ENCODE peak calls at places on chromosomes 16 and 17, in nine cellular contexts. F, E, O, B, U, G, V, J and Q are unnamed samples.

GRCh38 chr16:28010671-28011070 is 52.8 kb downstream of the GSG1L start:
- DNase-seq in G (peak), O (no peak), J (no peak), E (no peak), B (no peak), F (no peak), U (no peak), V (no peak), Q (no peak)

GRCh38 chr17:80586464-80587228 is 42.0 kb downstream of the RPTOR start:
- DNase-seq in V (no peak), U (no peak), B (no peak), E (peak), J (no peak), G (peak), O (peak), F (no peak), Q (no peak)

GRCh38 chr17:81941484-81942166 is 4.5 kb upstream of the PYCR1 start:
- DNase-seq in E (no peak), G (no peak), F (no peak), O (no peak), J (no peak), B (no peak), V (no peak), U (no peak), Q (no peak)

GRCh38 chr17:64174686-64175456 is 44.9 kb upstream of the ERN1 start:
- DNase-seq in U (no peak), F (no peak), O (no peak), E (no peak), B (no peak), V (no peak), G (peak), J (no peak), Q (no peak)

GRCh38 chr17:64020068-64020766 is at the start of gene ICAM2:
- DNase-seq in J (peak), U (peak), V (no peak), E (peak), G (peak), O (peak), B (peak), F (no peak), Q (peak)

GRCh38 chr17:79053251-79053925 is 21.2 kb upstream of the ENGASE start:
- DNase-seq in G (no peak), J (no peak), O (no peak), F (no peak), V (no peak), U (no peak), E (no peak), B (no peak), Q (peak)

GRCh38 chr17:83116311-83116771 is 36.9 kb downstream of the METRNL start:
- DNase-seq in J (no peak), U (no peak), O (no peak), B (no peak), G (no peak), E (no peak), V (no peak), F (no peak), Q (no peak)

GRCh38 chr16:2848933-2849332 is 9.0 kb downstream of the PRSS22 start:
- DNase-seq in J (no peak), E (no peak), V (no peak), O (no peak), G (no peak), F (no peak), U (no peak), B (no peak), Q (no peak)

GRCh38 chr17:27892542-27892865 is 661 bp downstream of the LYRM9 start:
- DNase-seq in J (no peak), O (no peak), E (no peak), B (no peak), V (no peak), G (no peak), F (no peak), U (no peak), Q (no peak)

GRCh38 chr17:80071116-80071980 is 30.0 kb upstream of the GAA start:
- DNase-seq in U (peak), G (no peak), E (peak), B (no peak), V (no peak), O (no peak), F (no peak), J (peak), Q (peak)

GRCh38 chr17:44110011-44110686 is 13.3 kb downstream of the HDAC5 start:
- DNase-seq in O (no peak), G (no peak), J (no peak), B (no peak), F (no peak), U (no peak), V (no peak), E (no peak), Q (no peak)

GRCh38 chr16:27778171-27778925 is 228.4 kb downstream of the KATNIP start:
- DNase-seq in G (no peak), J (no peak), E (no peak), F (no peak), O (no peak), B (no peak), V (no peak), U (no peak), Q (no peak)

GRCh38 chr17:50480854-50481490 is 2.3 kb downstream of the RSAD1 start:
- DNase-seq in G (peak), B (no peak), F (no peak), V (no peak), E (no peak), O (no peak), J (no peak), U (no peak), Q (no peak)

GRCh38 chr16:87790278-87791023 is 24.7 kb upstream of the KLHDC4 start:
- DNase-seq in E (no peak), O (no peak), U (peak), F (no peak), J (no peak), B (no peak), V (peak), G (no peak), Q (no peak)

GRCh38 chr16:55377840-55378239 is 53.8 kb downstream of the IRX6 start:
- DNase-seq in U (no peak), J (no peak), G (no peak), V (no peak), E (no peak), B (no peak), O (no peak), F (no peak), Q (no peak)

GRCh38 chr16:67286441-67287235 is 7.3 kb downstream of the PLEKHG4 start:
- DNase-seq in O (no peak), E (no peak), V (no peak), B (no peak), U (no peak), J (no peak), G (no peak), F (no peak), Q (no peak)

GRCh38 chr16:85051067-85051709 is 23.6 kb downstream of the KIAA0513 start:
- DNase-seq in F (no peak), J (no peak), O (no peak), G (no peak), B (no peak), U (no peak), V (no peak), E (no peak), Q (no peak)

GRCh38 chr16:16025214-16025968 is 76.0 kb downstream of the ABCC1 start:
- DNase-seq in J (no peak), O (no peak), B (peak), F (peak), G (no peak), E (no peak), V (peak), U (no peak), Q (peak)

GRCh38 chr16:56732832-56733231 is 2.9 kb downstream of the NUP93 start:
- DNase-seq in O (no peak), J (no peak), F (no peak), G (no peak), E (no peak), U (no peak), B (no peak), V (no peak), Q (no peak)

GRCh38 chr16:72976047-72976746 is 71.7 kb downstream of the ZFHX3 start:
- DNase-seq in V (no peak), G (no peak), B (no peak), E (no peak), F (no peak), U (no peak), J (no peak), O (no peak), Q (no peak)
- TF ChIP-seq POLR2A in V (no peak), G (no peak), B (no peak), E (no peak), F (no peak), U (no peak), J (no peak), O (no peak), Q (no peak)

GRCh38 chr17:2393184-2393953 is 7.5 kb downstream of the MNT start:
- DNase-seq in G (peak), F (peak), B (peak), U (peak), J (peak), E (peak), O (peak), V (peak), Q (peak)
- TF ChIP-seq POLR2A in G (no peak), F (no peak), B (peak), U (no peak), J (peak), E (peak), O (no peak), V (peak), Q (no peak)

GRCh38 chr17:16286947-16287562 is 66.2 kb downstream of the CENPV start:
- DNase-seq in J (peak), B (peak), G (peak), O (peak), E (no peak), U (no peak), V (peak), F (no peak), Q (peak)

GRCh38 chr17:16283705-16284104 is 66.7 kb downstream of the PIGL start:
- DNase-seq in O (no peak), F (no peak), G (no peak), J (no peak), U (no peak), V (peak), B (no peak), E (no peak), Q (no peak)

GRCh38 chr17:16287563-16288027 is 65.7 kb downstream of the CENPV start:
- DNase-seq in F (no peak), V (peak), B (peak), G (peak), E (no peak), J (peak), U (peak), O (no peak), Q (peak)

GRCh38 chr17:16285646-16286008 is 67.6 kb downstream of the CENPV start:
- DNase-seq in G (no peak), V (no peak), E (no peak), U (no peak), J (no peak), B (no peak), O (no peak), F (no peak), Q (no peak)

DNA sequence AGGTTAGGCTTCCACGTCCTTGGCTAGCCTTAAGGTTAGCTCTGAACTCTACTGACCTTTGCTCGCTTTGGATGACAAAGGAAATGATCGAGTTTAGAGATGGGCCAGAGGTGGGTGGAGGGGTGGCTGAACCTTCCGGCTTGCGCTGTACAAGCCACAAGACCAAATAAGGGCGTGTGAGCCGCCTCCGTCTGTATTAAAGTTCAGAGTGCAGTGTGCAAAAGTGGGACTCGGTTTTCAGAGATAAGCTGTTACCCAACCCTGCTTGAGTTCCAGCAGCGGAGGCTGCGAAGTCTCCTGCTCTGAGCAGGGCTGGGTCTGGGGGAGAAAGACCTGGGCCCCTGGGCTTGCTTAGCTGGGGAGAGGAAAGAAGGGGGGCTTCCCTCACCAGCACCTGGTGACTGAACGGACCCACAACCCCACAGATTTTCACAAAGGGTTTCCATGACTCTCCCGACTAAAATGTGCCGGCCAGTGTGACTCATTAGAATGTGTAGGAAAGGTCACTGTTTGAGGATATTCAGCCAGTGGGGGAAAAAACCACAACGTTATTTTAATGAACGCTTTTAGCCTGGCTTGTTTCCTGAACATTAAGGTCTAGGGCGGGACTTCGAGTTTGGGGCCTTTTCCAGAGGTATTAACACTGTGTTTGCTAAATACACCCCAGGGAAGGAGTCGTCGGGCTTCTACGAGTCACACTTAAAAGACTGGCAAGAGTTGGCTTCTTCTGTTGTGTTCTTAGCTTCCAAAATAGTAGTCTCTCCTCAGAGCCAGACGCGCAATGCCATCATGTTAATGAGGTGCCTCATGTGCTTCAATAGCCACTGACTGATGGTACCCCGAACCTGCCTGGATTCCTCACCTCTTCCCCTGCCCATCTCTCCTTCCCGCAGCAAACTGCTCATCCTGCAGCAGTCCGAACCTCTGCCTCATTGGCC is 67.0 kb downstream of the CENPV start:
- DNase-seq in J (peak), B (peak), U (peak), G (peak), F (peak), V (peak), O (peak), E (peak), Q (peak)
- TF ChIP-seq POLR2A in J (peak), B (peak), U (no peak), G (peak), F (peak), V (peak), O (no peak), E (peak), Q (peak)

DNA sequence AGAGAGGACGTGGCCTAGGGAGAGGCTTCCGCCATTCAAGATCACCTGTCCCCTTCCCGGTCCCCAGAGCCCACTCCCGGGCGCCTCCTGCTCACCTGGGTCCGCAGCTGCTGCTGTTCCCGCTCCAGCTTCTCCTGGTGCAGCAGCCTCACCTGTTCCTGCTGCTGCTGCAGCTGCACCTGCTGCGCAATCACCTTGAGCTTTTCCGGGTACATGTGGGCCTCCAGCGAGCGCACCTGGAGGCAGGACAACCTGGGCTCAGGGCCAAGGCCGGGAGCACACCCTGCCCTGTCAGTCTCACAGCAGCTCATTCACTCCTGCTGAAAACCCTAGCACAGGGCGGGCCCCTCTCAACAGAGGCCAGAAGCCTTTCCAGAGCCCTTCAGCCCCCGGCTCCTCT is 12.5 kb downstream of the TFAP4 start:
- DNase-seq in V (no peak), E (peak), U (peak), O (no peak), F (no peak), B (no peak), J (no peak), G (no peak), Q (no peak)
- TF ChIP-seq POLR2A in V (no peak), E (peak), U (no peak), O (no peak), F (no peak), B (no peak), J (no peak), G (no peak), Q (peak)

GRCh38 chr17:32443827-32444300 is 446 bp upstream of the PSMD11 start:
- DNase-seq in F (no peak), J (no peak), E (no peak), G (no peak), O (no peak), B (no peak), V (no peak), U (no peak), Q (no peak)

GRCh38 chr17:32445497-32445896 is 1.2 kb downstream of the PSMD11 start:
- DNase-seq in J (no peak), U (no peak), O (no peak), B (peak), E (no peak), V (no peak), G (peak), F (no peak), Q (no peak)

GRCh38 chr17:32445075-32445427 is 741 bp downstream of the PSMD11 start:
- DNase-seq in J (no peak), G (peak), E (no peak), F (no peak), V (peak), O (no peak), U (peak), B (peak), Q (peak)

GRCh38 chr17:32445976-32446375 is 1.7 kb downstream of the PSMD11 start:
- DNase-seq in O (no peak), V (peak), B (peak), J (no peak), E (no peak), U (no peak), F (no peak), G (peak), Q (no peak)

DNA sequence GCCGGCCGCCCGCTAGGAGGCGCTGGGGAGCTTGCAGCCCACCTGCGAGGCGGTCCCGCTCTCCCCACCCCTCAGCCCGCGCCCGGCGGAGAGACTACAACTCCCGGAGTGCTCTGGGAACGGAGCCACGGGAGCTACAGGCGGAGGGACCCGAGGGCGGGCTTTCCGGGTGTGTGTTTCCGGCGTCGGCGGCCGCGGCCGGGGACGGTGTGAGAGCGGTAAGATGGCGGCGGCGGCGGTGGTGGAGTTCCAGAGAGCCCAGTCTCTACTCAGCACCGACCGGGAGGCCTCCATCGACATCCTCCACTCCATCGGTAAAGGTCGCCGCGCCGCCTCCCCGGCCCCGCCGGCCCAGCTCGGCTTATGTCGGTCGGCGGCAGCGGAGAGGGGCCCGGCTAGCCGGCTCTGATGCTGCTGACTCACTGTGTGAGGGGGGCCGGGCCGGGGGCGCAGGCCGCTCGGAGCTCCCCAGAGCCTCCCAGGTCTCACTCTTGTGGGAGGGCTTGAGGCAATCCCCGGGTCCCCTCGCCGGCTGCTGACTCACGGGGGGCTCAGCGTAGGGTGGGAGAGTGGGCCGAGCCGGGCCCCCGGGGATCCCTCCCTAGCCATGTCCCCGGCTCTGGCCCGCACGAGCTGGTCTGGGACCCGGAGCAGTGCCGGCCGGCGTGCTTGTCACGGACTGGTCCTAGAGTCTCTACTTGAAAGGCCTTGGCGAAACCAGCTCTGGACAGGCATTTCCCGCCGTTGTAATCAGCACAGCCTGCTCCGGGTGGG is at the start of gene PSMD11:
- DNase-seq in J (peak), G (peak), O (peak), E (peak), V (peak), F (peak), B (peak), U (peak), Q (peak)
- TF ChIP-seq POLR2A in J (peak), G (peak), O (no peak), E (peak), V (peak), F (peak), B (peak), U (no peak), Q (peak)

GRCh38 chr16:5071681-5072333 is at the start of gene ALG1:
- DNase-seq in O (peak), V (peak), E (peak), B (peak), U (peak), J (peak), F (peak), G (peak), Q (peak)
- TF ChIP-seq POLR2A in O (no peak), V (peak), E (peak), B (peak), U (no peak), J (peak), F (peak), G (peak), Q (peak)

GRCh38 chr16:30418350-30419181 is 11.2 kb downstream of the ZNF771 start:
- DNase-seq in G (peak), U (no peak), J (no peak), B (no peak), O (peak), F (no peak), E (no peak), V (peak), Q (no peak)

GRCh38 chr16:30416047-30416603 is 8.7 kb downstream of the ZNF771 start:
- DNase-seq in J (no peak), G (no peak), F (no peak), U (no peak), B (no peak), V (no peak), O (no peak), E (no peak), Q (no peak)

GRCh38 chr16:30416624-30417298 is 9.4 kb downstream of the ZNF771 start:
- DNase-seq in V (no peak), G (no peak), B (no peak), F (no peak), J (no peak), E (no peak), O (no peak), U (no peak), Q (no peak)

GRCh38 chr16:30421010-30421409 is 8.8 kb downstream of the DCTPP1 start:
- DNase-seq in F (no peak), V (no peak), J (no peak), B (no peak), E (no peak), O (no peak), U (no peak), G (no peak), Q (no peak)

DNA sequence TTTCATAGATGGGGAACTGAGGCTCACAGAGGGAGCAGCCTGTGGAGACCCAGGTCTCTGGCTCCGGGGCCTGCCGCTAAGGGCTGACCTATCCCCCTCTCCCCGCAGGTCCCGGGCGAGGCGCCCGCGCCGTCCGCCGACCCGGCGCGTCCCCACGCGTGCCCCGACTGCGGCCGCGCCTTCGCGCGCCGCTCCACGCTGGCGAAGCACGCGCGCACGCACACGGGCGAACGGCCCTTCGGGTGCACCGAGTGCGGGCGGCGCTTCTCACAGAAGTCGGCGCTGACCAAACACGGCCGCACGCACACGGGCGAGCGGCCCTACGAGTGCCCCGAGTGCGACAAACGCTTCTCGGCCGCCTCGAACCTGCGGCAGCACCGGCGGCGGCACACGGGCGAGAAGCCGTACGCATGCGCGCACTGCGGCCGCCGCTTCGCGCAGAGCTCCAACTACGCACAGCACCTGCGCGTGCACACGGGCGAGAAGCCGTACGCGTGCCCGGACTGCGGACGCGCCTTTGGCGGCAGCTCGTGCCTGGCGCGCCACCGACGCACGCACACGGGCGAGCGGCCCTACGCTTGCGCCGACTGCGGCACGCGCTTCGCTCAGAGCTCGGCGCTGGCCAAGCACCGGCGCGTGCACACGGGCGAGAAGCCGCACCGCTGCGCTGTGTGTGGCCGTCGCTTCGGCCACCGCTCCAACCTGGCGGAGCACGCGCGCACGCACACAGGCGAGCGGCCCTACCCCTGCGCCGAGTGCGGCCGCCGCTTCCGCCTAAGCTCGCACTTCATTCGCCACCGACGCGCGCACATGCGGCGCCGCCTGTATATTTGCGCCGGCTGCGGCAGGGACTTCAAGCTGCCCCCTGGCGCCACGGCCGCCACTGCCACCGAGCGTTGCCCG is 10.3 kb downstream of the ZNF771 start:
- DNase-seq in J (peak), V (peak), U (peak), B (peak), F (peak), G (peak), E (peak), O (peak), Q (peak)
- TF ChIP-seq POLR2A in J (no peak), V (peak), U (no peak), B (peak), F (peak), G (no peak), E (peak), O (no peak), Q (peak)